ENCODE peak calls at places on chromosomes 16 and 17, in ten cellular contexts. E, S, T, L, C, A, D, I, H and F are unnamed samples. For H3K4me1, the result is how much of the 10 kb centered on the place peaks cover.

GRCh38 chr17:4562000-4562969 is 1.9 kb upstream of the GGT6 start:
- DNase-seq in A (no peak), D (no peak), T (no peak), E (no peak), H (no peak), I (peak), C (no peak), L (no peak), S (no peak), F (no peak)

GRCh38 chr17:59641799-59642484 is 22.2 kb downstream of the CLTC start:
- DNase-seq in T (no peak), D (no peak), I (no peak), L (no peak), C (no peak), E (no peak), S (no peak), H (no peak), A (no peak), F (no peak)

GRCh38 chr16:15857779-15858560 is 1.1 kb upstream of the MYH11 start:
- DNase-seq in I (peak), D (no peak), H (no peak), E (no peak), C (no peak), S (peak), A (peak), T (no peak), L (peak), F (peak)

GRCh38 chr17:38498353-38498752 is 70.1 kb downstream of the ARHGAP23 start:
- DNase-seq in S (no peak), C (no peak), D (no peak), E (no peak), I (peak), T (no peak), L (peak), A (no peak), H (no peak), F (no peak)

GRCh38 chr17:6677158-6677831 is 25.7 kb downstream of the C17orf100 start:
- DNase-seq in H (peak), T (no peak), S (peak), E (no peak), D (no peak), L (peak), C (no peak), I (no peak), A (no peak), F (no peak)

GRCh38 chr16:85431431-85432124 is 181.5 kb upstream of the GSE1 start:
- DNase-seq in C (no peak), H (no peak), S (no peak), E (no peak), D (peak), I (peak), A (no peak), T (no peak), L (peak), F (no peak)

GRCh38 chr17:46818929-46819859 is 702 bp upstream of the WNT3 start:
- DNase-seq in C (no peak), S (no peak), I (no peak), A (no peak), E (no peak), L (peak), H (no peak), D (no peak), T (no peak), F (no peak)

GRCh38 chr17:4893721-4894560 is 5.4 kb upstream of the C17orf107 start:
- DNase-seq in S (no peak), E (no peak), A (no peak), T (no peak), I (peak), D (no peak), L (peak), H (no peak), C (no peak), F (no peak)

GRCh38 chr17:10130263-10130662 is 68.1 kb downstream of the GAS7 start:
- DNase-seq in C (no peak), E (no peak), L (no peak), S (no peak), A (no peak), T (no peak), H (no peak), I (no peak), D (no peak), F (no peak)

GRCh38 chr16:62821771-62822170 is 785.5 kb upstream of the CDH8 start:
- DNase-seq in S (no peak), E (no peak), L (no peak), T (no peak), I (no peak), D (no peak), C (no peak), H (no peak), A (no peak), F (no peak)

GRCh38 chr16:1312903-1313302 is 3.5 kb downstream of the UBE2I start:
- DNase-seq in L (no peak), C (no peak), T (no peak), E (no peak), S (no peak), D (no peak), I (no peak), H (no peak), A (no peak), F (no peak)

GRCh38 chr17:72121164-72122001 is 563 bp downstream of the SOX9 start:
- DNase-seq in H (no peak), A (peak), E (peak), T (no peak), D (peak), C (no peak), S (peak), I (peak), L (peak), F (no peak)

GRCh38 chr17:57518587-57519118 is 226.4 kb downstream of the CCDC182 start:
- DNase-seq in D (peak), T (no peak), C (no peak), I (peak), E (no peak), H (no peak), L (no peak), S (no peak), A (peak), F (no peak)

GRCh38 chr16:69799601-69800000 is 37.5 kb downstream of the WWP2 start:
- DNase-seq in E (no peak), I (no peak), D (no peak), T (no peak), C (no peak), S (no peak), H (no peak), L (no peak), A (no peak), F (no peak)

GRCh38 chr17:16417399-16417798 is 2.0 kb downstream of the TRPV2 start:
- DNase-seq in H (no peak), L (no peak), E (no peak), C (no peak), A (no peak), D (no peak), S (no peak), I (peak), T (no peak), F (no peak)

GRCh38 chr17:3558603-3559269 is 1.1 kb upstream of the TRPV3 start:
- DNase-seq in T (no peak), H (no peak), I (no peak), D (no peak), L (peak), S (peak), A (no peak), C (no peak), E (no peak), F (no peak)

GRCh38 chr16:1089822-1090619 is 6.0 kb downstream of the C1QTNF8 start:
- DNase-seq in C (no peak), A (peak), D (peak), L (no peak), I (peak), T (no peak), S (peak), H (peak), E (no peak), F (peak)

GRCh38 chr16:20976568-20976967 is 76.0 kb downstream of the LYRM1 start:
- DNase-seq in I (no peak), E (no peak), H (no peak), D (no peak), T (no peak), S (no peak), C (no peak), L (no peak), A (no peak), F (no peak)

GRCh38 chr17:50200447-50201225 is 795 bp downstream of the COL1A1 start:
- DNase-seq in H (peak), L (peak), E (peak), S (peak), C (peak), D (peak), I (peak), T (peak), A (peak), F (peak)

GRCh38 chr17:36937001-36937960 is at the start of gene LHX1:
- DNase-seq in E (no peak), D (no peak), I (peak), L (peak), S (no peak), T (no peak), H (no peak), A (no peak), C (no peak), F (peak)

GRCh38 chr17:12917401-12917800 is 100.4 kb downstream of the ELAC2 start:
- DNase-seq in E (no peak), C (no peak), A (no peak), T (no peak), H (no peak), D (no peak), L (no peak), S (no peak), I (no peak), F (no peak)

GRCh38 chr17:1829189-1829578 is 518 bp downstream of the SMYD4 start:
- DNase-seq in T (no peak), A (no peak), I (peak), C (no peak), L (no peak), S (no peak), E (no peak), H (peak), D (no peak), F (no peak)

GRCh38 chr16:80447263-80447662 is 93.5 kb upstream of the DYNLRB2 start:
- DNase-seq in H (no peak), C (no peak), A (no peak), D (no peak), S (no peak), I (no peak), E (no peak), L (no peak), T (no peak), F (no peak)

DNA sequence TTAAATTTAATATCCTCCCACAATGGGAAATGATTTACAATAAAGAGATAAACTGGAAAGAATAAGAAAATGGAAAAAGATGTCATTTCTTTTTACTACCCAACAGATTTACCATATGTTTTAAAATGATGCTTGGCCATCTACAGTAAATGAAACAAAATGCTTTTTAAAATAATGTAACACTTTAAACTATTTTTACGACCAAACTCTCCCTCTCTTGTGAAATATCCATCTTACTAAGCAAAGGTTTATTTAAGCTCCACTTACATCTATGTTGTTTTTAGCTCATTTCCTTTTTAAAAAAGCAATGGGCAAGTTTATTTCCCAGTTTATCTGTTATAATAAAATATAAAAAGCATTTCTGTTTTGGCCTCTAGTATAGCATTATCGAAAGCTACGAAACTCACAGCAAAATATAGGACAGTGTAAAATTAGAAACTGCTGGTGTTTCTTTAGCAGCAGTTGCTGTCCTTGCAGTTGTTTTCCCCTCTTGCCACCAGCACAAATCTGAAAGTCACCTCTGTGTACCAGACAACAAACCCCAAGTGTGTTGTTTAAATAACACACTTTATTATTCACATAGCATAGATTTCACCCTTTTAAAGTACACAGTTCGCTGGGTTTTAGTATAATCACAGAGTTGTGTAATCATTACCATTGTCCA is 195.1 kb downstream of the CDRT15L2 start:
- DNase-seq in C (no peak), E (no peak), I (no peak), H (no peak), L (no peak), T (no peak), S (no peak), D (no peak), A (no peak), F (no peak)
- H3K4me3 ChIP-seq in C (no peak), E (no peak), I (no peak), H (no peak), L (no peak), T (no peak), S (no peak), D (no peak), A (no peak), F (no peak)

DNA sequence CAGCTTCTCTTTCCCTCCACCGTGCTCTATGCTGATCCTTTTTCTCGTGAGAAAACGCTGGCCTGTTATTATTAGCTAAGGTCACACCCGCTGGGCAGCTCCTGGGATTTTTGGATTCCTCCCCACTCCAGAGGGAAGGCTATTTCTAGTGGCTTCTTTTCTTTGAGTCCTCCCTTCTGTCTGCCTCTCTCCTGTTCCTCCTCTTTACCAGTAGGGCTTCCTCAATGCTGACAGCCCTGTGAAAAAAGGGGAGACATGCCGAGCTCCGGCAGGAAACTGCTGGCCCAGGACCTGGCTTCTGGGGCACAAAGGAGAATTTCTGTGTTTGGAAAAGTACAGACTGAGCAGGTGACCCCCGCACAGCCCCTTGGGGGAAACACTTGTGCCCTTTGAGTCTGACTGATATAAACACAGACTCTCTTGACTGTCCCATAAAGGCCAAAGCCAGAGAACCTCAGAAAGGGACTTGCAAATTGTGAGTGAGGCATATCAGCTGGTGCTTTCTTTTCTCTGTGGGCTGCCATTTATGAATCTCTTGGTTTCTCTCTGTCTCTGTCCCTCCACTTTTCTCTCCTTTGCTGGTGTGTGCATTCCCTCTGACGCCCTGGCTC is 14.0 kb upstream of the RNF135 start:
- DNase-seq in A (no peak), D (no peak), H (no peak), T (no peak), C (no peak), E (no peak), L (no peak), S (no peak), I (peak), F (no peak)
- H3K4me1 ChIP-seq in A (under half), D (under half), H (under half), T (under half), C (under half), E (under half), L (under half), S (under half), I (under half), F (under half)

GRCh38 chr16:67730326-67730725 is 11.2 kb upstream of the GFOD2 start:
- DNase-seq in D (no peak), E (no peak), S (no peak), T (no peak), A (no peak), L (no peak), H (no peak), I (no peak), C (no peak), F (no peak)
- TF ChIP-seq CTCF in D (no peak), E (no peak), S (no peak), T (no peak), A (no peak), L (no peak), H (peak), I (no peak), C (no peak), F (no peak)

GRCh38 chr17:8681175-8681949 is 50.8 kb upstream of the MYH10 start:
- DNase-seq in L (no peak), T (no peak), S (no peak), C (no peak), I (no peak), A (peak), E (no peak), H (no peak), D (no peak), F (peak)
- H3K4me3 ChIP-seq in L (no peak), T (no peak), S (peak), C (peak), I (peak), A (peak), E (no peak), H (no peak), D (no peak), F (peak)

DNA sequence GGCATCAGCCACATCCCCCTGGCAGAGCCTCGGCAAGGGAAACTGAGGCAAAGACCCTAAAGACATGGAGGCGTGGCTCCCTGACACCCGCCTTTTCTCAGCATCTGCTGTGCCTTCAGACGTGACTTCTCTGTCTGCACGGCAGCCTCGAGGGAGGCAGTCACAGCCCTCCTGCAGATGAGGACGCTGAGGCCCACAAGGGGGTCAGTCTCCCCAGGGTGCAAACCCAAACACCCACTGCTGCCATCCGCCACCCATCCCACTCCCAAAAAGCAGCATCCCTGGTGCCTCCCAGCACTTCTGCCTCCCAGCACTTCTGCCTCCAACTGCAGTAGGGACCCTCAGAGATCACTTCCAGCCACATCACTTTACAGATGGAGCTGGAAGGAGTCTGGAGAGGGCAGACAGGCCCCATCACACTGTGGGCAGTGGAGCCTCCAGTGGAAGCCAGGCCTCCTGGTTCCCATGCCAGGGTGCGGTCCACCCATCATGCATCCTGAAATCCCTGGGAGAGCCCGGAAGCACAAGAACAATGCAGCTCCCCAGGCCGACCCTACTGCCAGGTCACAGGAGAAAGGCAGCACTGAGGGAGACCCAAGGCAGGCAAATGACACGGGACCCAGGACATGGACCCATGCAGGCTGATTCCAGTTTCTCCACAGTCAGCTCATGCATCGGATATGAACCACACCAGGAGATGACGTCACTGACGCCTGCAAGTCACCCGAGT is 23.8 kb downstream of the KDM8 start:
- DNase-seq in I (peak), C (no peak), S (no peak), H (no peak), L (no peak), A (no peak), D (no peak), T (no peak), E (no peak), F (no peak)
- H3K4me1 ChIP-seq in I (under half), C (under half), S (half or more), H (under half), L (under half), A (under half), D (under half), T (under half), E (under half), F (under half)

GRCh38 chr16:55621771-55622170 is 34.0 kb upstream of the SLC6A2 start:
- DNase-seq in T (no peak), D (no peak), A (no peak), L (no peak), E (no peak), I (no peak), S (no peak), C (no peak), H (no peak), F (no peak)

GRCh38 chr16:55622302-55622701 is 33.5 kb upstream of the SLC6A2 start:
- DNase-seq in A (no peak), T (no peak), E (no peak), L (no peak), C (no peak), S (no peak), D (no peak), H (no peak), I (no peak), F (no peak)

GRCh38 chr16:55623640-55624039 is 32.1 kb upstream of the SLC6A2 start:
- DNase-seq in H (no peak), A (no peak), D (no peak), S (no peak), C (no peak), L (no peak), I (no peak), T (no peak), E (no peak), F (no peak)

GRCh38 chr16:55624696-55625095 is 31.1 kb upstream of the SLC6A2 start:
- DNase-seq in I (no peak), A (no peak), T (no peak), E (no peak), H (no peak), C (no peak), D (no peak), L (no peak), S (no peak), F (no peak)

GRCh38 chr16:55622930-55623561 is 32.7 kb upstream of the SLC6A2 start:
- DNase-seq in T (peak), E (no peak), L (peak), H (peak), S (no peak), I (no peak), D (peak), C (no peak), A (no peak), F (no peak)
- TF ChIP-seq CTCF in T (peak), E (no peak), L (no peak), H (peak), S (no peak), I (no peak), D (peak), C (peak), A (no peak), F (no peak)

GRCh38 chr17:81710514-81711308 is 1.4 kb upstream of the SLC25A10 start:
- DNase-seq in L (no peak), A (no peak), I (no peak), S (no peak), H (peak), T (no peak), D (no peak), C (no peak), E (no peak), F (no peak)
- H3K4me3 ChIP-seq in L (peak), A (peak), I (peak), S (no peak), H (no peak), T (peak), D (peak), C (peak), E (no peak), F (peak)

GRCh38 chr16:10932959-10933710 is 9.1 kb downstream of the DEXI start:
- DNase-seq in L (no peak), S (no peak), C (no peak), I (no peak), D (no peak), E (no peak), T (no peak), A (no peak), H (no peak), F (no peak)

GRCh38 chr16:10931977-10932632 is 10.2 kb downstream of the DEXI start:
- DNase-seq in I (no peak), A (no peak), D (no peak), S (no peak), E (no peak), C (no peak), L (no peak), T (no peak), H (no peak), F (no peak)

GRCh38 chr16:10930755-10931093 is 11.5 kb downstream of the DEXI start:
- DNase-seq in D (no peak), E (no peak), S (no peak), H (no peak), A (no peak), L (no peak), I (no peak), T (no peak), C (no peak), F (no peak)

GRCh38 chr16:10929853-10930754 is 12.2 kb downstream of the DEXI start:
- DNase-seq in L (peak), T (no peak), S (no peak), H (no peak), C (no peak), I (no peak), A (no peak), D (no peak), E (no peak), F (no peak)

DNA sequence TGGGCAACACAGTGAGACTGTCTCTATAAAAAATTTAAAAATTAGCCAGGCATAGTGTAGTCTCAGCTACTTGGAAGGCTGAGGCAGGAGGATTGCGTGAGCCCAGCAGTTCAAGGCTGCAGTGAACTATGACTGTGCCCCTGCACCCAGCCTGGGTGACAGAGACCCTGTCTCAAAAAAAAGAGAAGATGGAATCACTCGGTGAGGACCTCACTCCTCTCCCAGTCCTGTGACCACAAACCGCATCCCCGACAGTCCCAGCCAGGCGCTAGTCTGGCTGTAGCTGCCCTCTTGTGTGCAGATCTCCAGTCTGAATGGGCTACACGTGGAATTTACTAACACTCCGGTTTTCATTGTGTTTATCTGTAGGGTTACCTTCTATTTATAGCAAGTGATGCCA is 11.1 kb downstream of the DEXI start:
- DNase-seq in A (no peak), H (no peak), S (no peak), E (no peak), T (no peak), L (no peak), C (no peak), D (no peak), I (no peak), F (no peak)
- H3K4me1 ChIP-seq in A (half or more), H (under half), S (under half), E (under half), T (under half), L (under half), C (under half), D (under half), I (half or more), F (under half)